ENCODE peak calls at places on chromosomes 7 and 10, in five cellular contexts. O is stromal cell of bone marrow, N is GM12892, U is fibroblast of gingiva, D is breast epithelium. Y is an unnamed sample.
A peak's percentile ranks its signal among the peaks of the same experiment; 100 is the strongest.

GRCh38 chr7:158887594-158887993 is 31.2 kb downstream of the DYNC2I1 start:
- DNase-seq in O (no peak), N (no peak), U (peak; percentile 87), D (no peak), Y (peak; percentile 31)

GRCh38 chr7:18684899-18685298 is 189.3 kb downstream of the HDAC9 start:
- DNase-seq in O (no peak), N (no peak), U (no peak), D (no peak), Y (no peak)

GRCh38 chr7:29657856-29658255 is 94.2 kb downstream of the PRR15 start:
- DNase-seq in O (no peak), N (no peak), U (no peak), D (no peak), Y (no peak)

GRCh38 chr7:135929692-135930091 is 47.5 kb downstream of the MTPN start:
- DNase-seq in O (no peak), N (no peak), U (no peak), D (no peak), Y (no peak)

GRCh38 chr7:46714904-46715303 is 793.8 kb upstream of the IGFBP3 start:
- DNase-seq in O (no peak), N (no peak), U (no peak), D (no peak), Y (no peak)

GRCh38 chr10:15439381-15439837 is 68.3 kb upstream of the FAM171A1 start:
- DNase-seq in O (peak; percentile 33), N (no peak), U (peak; percentile 26), D (no peak), Y (no peak)

GRCh38 chr10:69901623-69902505 is 100.2 kb downstream of the COL13A1 start:
- DNase-seq in O (peak; percentile 25), N (peak; percentile 49), U (peak; percentile 49), D (no peak), Y (no peak)

GRCh38 chr7:12951397-12951801 is 264.0 kb downstream of the ARL4A start:
- DNase-seq in O (peak; percentile 60), N (no peak), U (peak; percentile 50), D (no peak), Y (peak; percentile 12)

GRCh38 chr10:52906046-52906445 is 133.5 kb upstream of the MBL2 start:
- DNase-seq in O (no peak), N (no peak), U (no peak), D (no peak), Y (no peak)

GRCh38 chr7:152013230-152013629 is 12.2 kb upstream of the GALNT11 start:
- DNase-seq in O (no peak), N (no peak), U (no peak), D (no peak), Y (no peak)

GRCh38 chr10:29554660-29555059 is 80.1 kb downstream of the SVIL start:
- DNase-seq in O (no peak), N (no peak), U (peak; percentile 40), D (no peak), Y (no peak)

GRCh38 chr10:91627344-91628102 is 5.3 kb downstream of the PPP1R3C start:
- DNase-seq in O (no peak), N (no peak), U (peak; percentile 14), D (no peak), Y (no peak)

GRCh38 chr7:77415474-77415821 is 701 bp downstream of the GSAP start:
- DNase-seq in O (no peak), N (peak; percentile 40), U (no peak), D (no peak), Y (no peak)

GRCh38 chr10:49736564-49737113 is 25.5 kb downstream of the OGDHL start:
- DNase-seq in O (no peak), N (no peak), U (no peak), D (no peak), Y (no peak)

GRCh38 chr7:70975816-70976215 is 156.1 kb upstream of the GALNT17 start:
- DNase-seq in O (no peak), N (no peak), U (no peak), D (no peak), Y (no peak)

GRCh38 chr7:131105294-131105802 is 222.3 kb upstream of the MKLN1 start:
- DNase-seq in O (no peak), N (no peak), U (no peak), D (no peak), Y (peak; percentile 9)

GRCh38 chr10:71354771-71355170 is 35.7 kb downstream of the SLC29A3 start:
- DNase-seq in O (no peak), N (no peak), U (no peak), D (no peak), Y (no peak)

GRCh38 chr10:72089618-72090017 is 1.3 kb upstream of the SPOCK2 start:
- DNase-seq in O (no peak), N (no peak), U (no peak), D (no peak), Y (no peak)

GRCh38 chr7:5397657-5398237 is 25.9 kb downstream of the TNRC18 start:
- DNase-seq in O (no peak), N (peak; percentile 46), U (no peak), D (no peak), Y (no peak)

GRCh38 chr7:81769891-81770818 is at the start of gene HGF:
- DNase-seq in O (peak; percentile 76), N (no peak), U (peak; percentile 79), D (peak; percentile 52), Y (peak; percentile 26)

Y was measured in GM04504.